ENCODE peak calls at places on chromosome 11, in four cellular contexts. N, M, Z and C are unnamed samples.

GRCh38 chr11:20049231-20049630 is 111.0 kb downstream of the DBX1 start:
- DNase-seq in Z (no peak), M (no peak), N (no peak), C (no peak)

GRCh38 chr11:20156876-20157613 is 3.2 kb downstream of the DBX1 start:
- DNase-seq in Z (no peak), N (peak; percentile 32), M (no peak), C (no peak)

GRCh38 chr11:14974723-14975587 is 2.8 kb upstream of the CALCA start:
- DNase-seq in M (peak; percentile 54), Z (no peak), N (peak; percentile 53), C (peak; percentile 20)

GRCh38 chr11:60762851-60763691 is 6.4 kb downstream of the MS4A15 start:
- DNase-seq in M (peak; percentile 7), Z (no peak), N (no peak), C (no peak)

GRCh38 chr11:29024386-29024785 is 916.2 kb downstream of the METTL15 start:
- DNase-seq in N (no peak), M (no peak), Z (no peak), C (no peak)

GRCh38 chr11:119155733-119156492 is 7.1 kb downstream of the ABCG4 start:
- DNase-seq in Z (no peak), M (peak; percentile 43), N (peak; percentile 25), C (no peak)

GRCh38 chr11:110711776-110712642 is at the start of gene ARHGAP20:
- DNase-seq in N (peak; percentile 9), Z (peak; percentile 42), M (no peak), C (no peak)

GRCh38 chr11:28822596-28822995 is 714.4 kb downstream of the METTL15 start:
- DNase-seq in M (no peak), Z (no peak), N (no peak), C (no peak)

GRCh38 chr11:30346068-30346688 is 23.3 kb downstream of the ARL14EP start:
- DNase-seq in M (peak; percentile 15), Z (peak; percentile 47), N (peak; percentile 25), C (peak; percentile 12)

GRCh38 chr11:117625237-117625636 is 171.8 kb downstream of the DSCAML1 start:
- DNase-seq in N (no peak), M (no peak), Z (no peak), C (no peak)

GRCh38 chr11:44955019-44955738 is 4.5 kb upstream of the TP53I11 start:
- DNase-seq in N (peak; percentile 90), Z (no peak), M (no peak), C (no peak)

GRCh38 chr11:100855466-100856067 is 168.5 kb downstream of the ARHGAP42 start:
- DNase-seq in M (peak; percentile 52), Z (no peak), N (no peak), C (no peak)

GRCh38 chr11:28529540-28530410 is 421.6 kb downstream of the METTL15 start:
- DNase-seq in N (peak; percentile 6), M (peak; percentile 37), Z (peak; percentile 12), C (no peak)

GRCh38 chr11:128300785-128301184 is 286.6 kb downstream of the ETS1 start:
- DNase-seq in Z (no peak), M (no peak), N (no peak), C (no peak)

GRCh38 chr11:17479284-17480214 is 2.9 kb upstream of the ABCC8 start:
- DNase-seq in Z (no peak), M (peak; percentile 49), N (no peak), C (no peak)

GRCh38 chr11:120055646-120056045 is 82.3 kb downstream of the TRIM29 start:
- DNase-seq in Z (peak; percentile 77), N (no peak), M (no peak), C (no peak)

GRCh38 chr11:109862808-109863207 is 230.4 kb upstream of the ZC3H12C start:
- DNase-seq in N (no peak), M (no peak), Z (no peak), C (no peak)

GRCh38 chr11:134037093-134037908 is 31.6 kb upstream of the JAM3 start:
- DNase-seq in Z (peak; percentile 70), M (no peak), N (no peak), C (no peak)

GRCh38 chr11:22742149-22742548 is 75.7 kb downstream of the GAS2 start:
- DNase-seq in M (no peak), N (no peak), Z (no peak), C (no peak)

GRCh38 chr11:16604784-16605439 is 133.5 kb upstream of the C11orf58 start:
- DNase-seq in M (no peak), Z (no peak), N (peak; percentile 21), C (no peak)

GRCh38 chr11:122197055-122197987 is 81.3 kb upstream of the BLID start:
- DNase-seq in N (no peak), Z (no peak), M (peak; percentile 99), C (peak; percentile 99)

GRCh38 chr11:34158661-34159060 is 53.2 kb downstream of the NAT10 start:
- DNase-seq in N (peak; percentile 58), Z (no peak), M (no peak), C (no peak)

GRCh38 chr11:110148775-110149744 is 55.9 kb downstream of the ZC3H12C start:
- DNase-seq in N (no peak), Z (no peak), M (peak; percentile 56), C (no peak)

GRCh38 chr11:44623716-44624491 is 58.4 kb downstream of the CD82 start:
- DNase-seq in N (no peak), Z (peak; percentile 3), M (no peak), C (no peak)

GRCh38 chr11:92626624-92627023 is 342.8 kb upstream of the MTNR1B start:
- DNase-seq in N (no peak), M (no peak), Z (no peak), C (no peak)

DNA sequence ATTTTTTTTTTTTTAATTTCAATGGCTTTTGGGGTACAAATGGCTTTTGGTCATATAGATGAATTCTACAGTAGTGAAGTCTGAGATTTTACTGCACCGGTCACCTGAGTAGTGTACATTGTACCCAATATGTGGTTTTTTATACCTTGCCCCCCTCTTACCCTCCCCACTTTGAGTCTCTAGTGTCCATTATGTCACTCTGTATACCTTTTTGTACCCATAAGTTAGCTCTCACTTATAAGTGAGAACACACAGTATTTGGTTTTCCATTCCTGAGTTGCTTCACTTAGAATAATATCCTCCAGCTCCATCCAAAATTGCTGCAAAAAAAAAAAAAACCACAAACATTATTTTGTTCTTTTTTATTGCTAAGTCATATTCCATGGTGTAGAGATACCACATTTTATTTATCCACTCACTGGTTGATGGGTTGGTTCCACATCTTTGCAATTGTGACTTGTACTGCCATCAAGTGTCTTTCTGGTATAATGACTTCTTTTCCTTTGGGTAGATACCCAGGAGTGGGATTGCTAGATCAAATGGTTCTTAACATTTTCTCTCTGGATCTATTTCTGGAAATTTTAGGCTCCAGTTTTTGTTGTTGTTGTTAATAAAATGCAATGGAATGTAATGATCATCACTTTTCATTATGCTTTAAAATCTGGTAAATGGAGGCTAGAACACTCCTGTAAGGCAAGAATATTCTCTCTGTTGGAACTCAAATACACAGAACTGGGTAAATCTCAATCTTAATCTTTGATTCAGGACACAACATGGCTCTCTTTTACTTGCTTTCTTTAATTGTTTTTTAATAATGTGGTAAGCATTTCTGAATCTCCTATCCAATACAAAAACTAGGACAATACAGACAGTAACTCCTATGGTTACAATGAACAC is 10.3 kb downstream of the NEAT1 start:
- DNase-seq in N (peak; percentile 37), M (no peak), Z (no peak), C (no peak)
- H3K4me3 ChIP-seq in N (no peak overlapping the region), M (no peak overlapping the region), Z (no peak overlapping the region), C (no peak overlapping the region)

GRCh38 chr11:106072804-106073203 is 4.3 kb downstream of the KBTBD3 start:
- DNase-seq in Z (no peak), N (no peak), M (no peak), C (no peak)

GRCh38 chr11:106076923-106077608 is at the start of gene KBTBD3:
- DNase-seq in Z (peak; percentile 99), N (peak; percentile 99), M (peak; percentile 98), C (peak; percentile 99)

GRCh38 chr11:106076421-106076922 is 675 bp downstream of the KBTBD3 start:
- DNase-seq in N (no peak), Z (peak; percentile 20), M (no peak), C (peak; percentile 28)

GRCh38 chr11:106082096-106082495 is 4.6 kb downstream of the AASDHPPT start:
- DNase-seq in N (no peak), M (no peak), Z (no peak), C (no peak)

GRCh38 chr11:106077609-106078517 is at the start of gene AASDHPPT:
- DNase-seq in M (peak; percentile 12), Z (peak; percentile 30), N (peak; percentile 21), C (peak; percentile 20)
- TF ChIP-seq POLR2AphosphoS5 in M (peak; percentile 80), Z (peak; percentile 61), N (peak; percentile 81), C (peak; percentile 81)

GRCh38 chr11:7547687-7548086 is 33.9 kb downstream of the PPFIBP2 start:
- DNase-seq in Z (no peak), N (no peak), M (no peak), C (no peak)
- H3K27ac ChIP-seq in Z (no peak overlapping the region), N (no peak overlapping the region), M (no peak overlapping the region), C (no peak overlapping the region)

DNA sequence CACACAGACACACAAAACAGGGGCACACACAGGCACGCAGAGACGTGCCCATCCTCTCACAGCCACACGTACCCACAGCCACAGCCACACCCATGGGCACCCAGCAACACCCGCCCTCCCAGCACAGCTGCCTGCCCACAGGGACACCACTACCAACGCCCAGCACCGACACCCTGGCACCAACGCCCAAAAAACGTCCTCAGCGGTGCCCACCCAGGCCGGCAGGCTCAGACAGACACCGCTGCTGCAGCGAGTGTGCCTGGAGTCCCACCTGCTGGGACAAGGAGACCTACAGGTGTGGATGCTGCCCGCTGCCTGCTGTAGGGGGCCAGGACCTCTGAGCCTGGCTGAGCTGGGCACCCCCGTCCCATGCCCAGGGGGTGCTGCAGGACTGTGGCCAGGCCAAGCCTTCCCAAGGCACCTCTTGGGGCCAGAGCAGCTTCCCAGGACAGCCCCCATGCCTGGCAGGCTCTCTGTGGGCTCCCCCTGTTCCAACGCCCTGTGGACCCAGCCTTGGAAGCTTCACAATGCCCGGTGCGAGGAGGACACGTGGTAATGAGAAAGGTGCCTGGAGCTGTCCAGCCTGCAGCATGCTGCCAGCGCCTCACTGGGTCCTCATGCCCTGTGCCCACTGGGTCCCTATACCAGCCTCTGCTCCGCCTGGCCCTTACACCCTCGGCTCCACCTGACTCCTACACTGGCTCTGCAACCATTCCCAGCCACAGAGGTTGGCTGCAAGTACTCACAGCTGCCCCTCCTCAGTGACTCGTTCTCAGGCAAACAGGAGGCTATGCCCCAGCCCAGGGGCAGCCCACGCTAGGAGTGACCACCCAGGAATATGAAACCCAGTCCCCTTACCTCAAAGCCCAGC is 45.8 kb upstream of the TH start:
- DNase-seq in Z (no peak), N (no peak), M (no peak), C (no peak)
- H3K4me3 ChIP-seq in Z (no peak overlapping the region), N (no peak overlapping the region), M (no peak overlapping the region), C (no peak overlapping the region)

DNA sequence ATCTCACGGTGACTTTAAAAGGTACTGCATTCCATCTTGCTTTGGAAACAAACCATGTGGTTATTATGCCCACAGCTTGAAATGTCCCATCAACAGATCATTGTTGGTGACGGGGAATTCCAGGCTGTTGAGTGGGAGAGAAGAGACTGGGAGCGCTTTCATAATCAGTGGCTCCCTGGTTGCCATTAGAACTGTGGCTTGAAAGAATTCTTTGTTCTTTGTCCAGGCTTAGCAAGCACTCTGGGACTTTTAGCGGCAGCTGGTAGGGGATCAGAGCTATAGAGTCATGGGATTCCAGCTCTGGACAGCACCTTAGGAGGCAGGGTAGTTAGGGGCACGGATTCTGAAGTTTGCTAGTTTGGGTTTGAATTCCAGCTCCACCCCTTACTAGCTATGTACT is 22.0 kb downstream of the MMP20 start:
- DNase-seq in N (no peak), Z (peak; percentile 13), M (peak; percentile 92), C (no peak)
- TF ChIP-seq POLR2AphosphoS5 in N (no peak), Z (peak; percentile 7), M (peak; percentile 52), C (peak; percentile 38)